ENCODE peak calls at places on chromosome 18, in ten cellular contexts. One of them, this sample, is unnamed.

GRCh38 chr18:59172664-59173249 is 33.1 kb downstream of the SEC11C start:
- DNase-seq in psoas muscle: no peak
- DNase-seq in RPMI7951: no peak
- DNase-seq in A549: no peak
- DNase-seq in HEK293T: no peak
- DNase-seq in T-helper 1 cell: no peak
- DNase-seq in GM23248: peak; percentile 20
- DNase-seq in stimulated activated CD8-positive, alpha-beta memory T cell treated with anti-CD3 and anti-CD28 coated beads, Interleukin-12 subunit alpha, Interleukin-12 subunit beta, amount 100 ng/mL, for 1 hour: no peak
- DNase-seq in activated naive CD4-positive, alpha-beta T cell treated with Interleukin-2 at 50 U/mL for 16 hours: no peak
- DNase-seq in esophagus squamous epithelium: no peak
- DNase-seq in this sample: no peak

GRCh38 chr18:39966275-39966674 is 1988.8 kb upstream of the PIK3C3 start:
- DNase-seq in GM23248: peak; percentile 18
- DNase-seq in RPMI7951: no peak
- DNase-seq in stimulated activated CD8-positive, alpha-beta memory T cell treated with anti-CD3 and anti-CD28 coated beads, Interleukin-12 subunit alpha, Interleukin-12 subunit beta, amount 100 ng/mL, for 1 hour: no peak
- DNase-seq in activated naive CD4-positive, alpha-beta T cell treated with Interleukin-2 at 50 U/mL for 16 hours: no peak
- DNase-seq in A549: no peak
- DNase-seq in psoas muscle: no peak
- DNase-seq in HEK293T: peak; percentile 30
- DNase-seq in T-helper 1 cell: no peak
- DNase-seq in esophagus squamous epithelium: no peak
- DNase-seq in this sample: no peak

GRCh38 chr18:37175727-37176126 is 346.8 kb downstream of the KIAA1328 start:
- DNase-seq in stimulated activated CD8-positive, alpha-beta memory T cell treated with anti-CD3 and anti-CD28 coated beads, Interleukin-12 subunit alpha, Interleukin-12 subunit beta, amount 100 ng/mL, for 1 hour: no peak
- DNase-seq in psoas muscle: no peak
- DNase-seq in activated naive CD4-positive, alpha-beta T cell treated with Interleukin-2 at 50 U/mL for 16 hours: no peak
- DNase-seq in A549: no peak
- DNase-seq in T-helper 1 cell: no peak
- DNase-seq in HEK293T: no peak
- DNase-seq in RPMI7951: no peak
- DNase-seq in esophagus squamous epithelium: no peak
- DNase-seq in GM23248: no peak
- DNase-seq in this sample: no peak

GRCh38 chr18:70376914-70377258 is 88.0 kb downstream of the SOCS6 start:
- DNase-seq in GM23248: peak; percentile 34
- DNase-seq in HEK293T: no peak
- DNase-seq in A549: peak; percentile 96
- DNase-seq in RPMI7951: peak; percentile 77
- DNase-seq in T-helper 1 cell: no peak
- DNase-seq in stimulated activated CD8-positive, alpha-beta memory T cell treated with anti-CD3 and anti-CD28 coated beads, Interleukin-12 subunit alpha, Interleukin-12 subunit beta, amount 100 ng/mL, for 1 hour: no peak
- DNase-seq in esophagus squamous epithelium: no peak
- DNase-seq in psoas muscle: no peak
- DNase-seq in activated naive CD4-positive, alpha-beta T cell treated with Interleukin-2 at 50 U/mL for 16 hours: no peak
- DNase-seq in this sample: no peak

GRCh38 chr18:74290831-74291770 is 662 bp downstream of the CYB5A start:
- DNase-seq in GM23248: no peak
- DNase-seq in esophagus squamous epithelium: no peak
- DNase-seq in T-helper 1 cell: no peak
- DNase-seq in stimulated activated CD8-positive, alpha-beta memory T cell treated with anti-CD3 and anti-CD28 coated beads, Interleukin-12 subunit alpha, Interleukin-12 subunit beta, amount 100 ng/mL, for 1 hour: no peak
- DNase-seq in activated naive CD4-positive, alpha-beta T cell treated with Interleukin-2 at 50 U/mL for 16 hours: peak; percentile 15
- DNase-seq in A549: no peak
- DNase-seq in RPMI7951: no peak
- DNase-seq in HEK293T: no peak
- DNase-seq in psoas muscle: no peak
- DNase-seq in this sample: no peak

GRCh38 chr18:45954070-45954712 is 12.9 kb downstream of the EPG5 start:
- DNase-seq in A549: peak; percentile 1
- DNase-seq in psoas muscle: no peak
- DNase-seq in T-helper 1 cell: no peak
- DNase-seq in stimulated activated CD8-positive, alpha-beta memory T cell treated with anti-CD3 and anti-CD28 coated beads, Interleukin-12 subunit alpha, Interleukin-12 subunit beta, amount 100 ng/mL, for 1 hour: no peak
- DNase-seq in esophagus squamous epithelium: no peak
- DNase-seq in RPMI7951: peak; percentile 84
- DNase-seq in GM23248: peak; percentile 96
- DNase-seq in HEK293T: no peak
- DNase-seq in activated naive CD4-positive, alpha-beta T cell treated with Interleukin-2 at 50 U/mL for 16 hours: no peak
- DNase-seq in this sample: peak; percentile 12

GRCh38 chr18:10543277-10543676 is 17.4 kb downstream of the NAPG start:
- DNase-seq in HEK293T: no peak
- DNase-seq in A549: no peak
- DNase-seq in psoas muscle: no peak
- DNase-seq in esophagus squamous epithelium: no peak
- DNase-seq in activated naive CD4-positive, alpha-beta T cell treated with Interleukin-2 at 50 U/mL for 16 hours: no peak
- DNase-seq in GM23248: no peak
- DNase-seq in RPMI7951: no peak
- DNase-seq in T-helper 1 cell: no peak
- DNase-seq in stimulated activated CD8-positive, alpha-beta memory T cell treated with anti-CD3 and anti-CD28 coated beads, Interleukin-12 subunit alpha, Interleukin-12 subunit beta, amount 100 ng/mL, for 1 hour: no peak
- DNase-seq in this sample: no peak

GRCh38 chr18:46756172-46756558 is 688 bp downstream of the ST8SIA5 start:
- DNase-seq in activated naive CD4-positive, alpha-beta T cell treated with Interleukin-2 at 50 U/mL for 16 hours: no peak
- DNase-seq in esophagus squamous epithelium: no peak
- DNase-seq in GM23248: peak; percentile 7
- DNase-seq in A549: no peak
- DNase-seq in T-helper 1 cell: no peak
- DNase-seq in RPMI7951: no peak
- DNase-seq in HEK293T: no peak
- DNase-seq in psoas muscle: no peak
- DNase-seq in stimulated activated CD8-positive, alpha-beta memory T cell treated with anti-CD3 and anti-CD28 coated beads, Interleukin-12 subunit alpha, Interleukin-12 subunit beta, amount 100 ng/mL, for 1 hour: no peak
- DNase-seq in this sample: no peak

GRCh38 chr18:10289265-10289664 is 165.2 kb upstream of the APCDD1 start:
- DNase-seq in A549: no peak
- DNase-seq in psoas muscle: no peak
- DNase-seq in RPMI7951: peak; percentile 28
- DNase-seq in T-helper 1 cell: no peak
- DNase-seq in HEK293T: no peak
- DNase-seq in activated naive CD4-positive, alpha-beta T cell treated with Interleukin-2 at 50 U/mL for 16 hours: no peak
- DNase-seq in GM23248: no peak
- DNase-seq in esophagus squamous epithelium: no peak
- DNase-seq in stimulated activated CD8-positive, alpha-beta memory T cell treated with anti-CD3 and anti-CD28 coated beads, Interleukin-12 subunit alpha, Interleukin-12 subunit beta, amount 100 ng/mL, for 1 hour: no peak
- DNase-seq in this sample: no peak

GRCh38 chr18:25434771-25435461 is 83.0 kb upstream of the ZNF521 start:
- DNase-seq in RPMI7951: no peak
- DNase-seq in T-helper 1 cell: no peak
- DNase-seq in esophagus squamous epithelium: no peak
- DNase-seq in A549: no peak
- DNase-seq in GM23248: no peak
- DNase-seq in HEK293T: no peak
- DNase-seq in psoas muscle: no peak
- DNase-seq in activated naive CD4-positive, alpha-beta T cell treated with Interleukin-2 at 50 U/mL for 16 hours: no peak
- DNase-seq in stimulated activated CD8-positive, alpha-beta memory T cell treated with anti-CD3 and anti-CD28 coated beads, Interleukin-12 subunit alpha, Interleukin-12 subunit beta, amount 100 ng/mL, for 1 hour: no peak
- DNase-seq in this sample: no peak

GRCh38 chr18:4130734-4131719 is 324.1 kb downstream of the DLGAP1 start:
- DNase-seq in HEK293T: no peak
- DNase-seq in activated naive CD4-positive, alpha-beta T cell treated with Interleukin-2 at 50 U/mL for 16 hours: no peak
- DNase-seq in GM23248: peak; percentile 13
- DNase-seq in esophagus squamous epithelium: no peak
- DNase-seq in A549: no peak
- DNase-seq in psoas muscle: no peak
- DNase-seq in stimulated activated CD8-positive, alpha-beta memory T cell treated with anti-CD3 and anti-CD28 coated beads, Interleukin-12 subunit alpha, Interleukin-12 subunit beta, amount 100 ng/mL, for 1 hour: no peak
- DNase-seq in RPMI7951: peak; percentile 12
- DNase-seq in T-helper 1 cell: no peak
- DNase-seq in this sample: no peak

GRCh38 chr18:49584431-49584830 is 22.6 kb downstream of the LIPG start:
- DNase-seq in psoas muscle: no peak
- DNase-seq in GM23248: peak; percentile 69
- DNase-seq in RPMI7951: peak; percentile 13
- DNase-seq in stimulated activated CD8-positive, alpha-beta memory T cell treated with anti-CD3 and anti-CD28 coated beads, Interleukin-12 subunit alpha, Interleukin-12 subunit beta, amount 100 ng/mL, for 1 hour: no peak
- DNase-seq in HEK293T: no peak
- DNase-seq in esophagus squamous epithelium: no peak
- DNase-seq in T-helper 1 cell: no peak
- DNase-seq in activated naive CD4-positive, alpha-beta T cell treated with Interleukin-2 at 50 U/mL for 16 hours: no peak
- DNase-seq in A549: no peak
- DNase-seq in this sample: no peak

GRCh38 chr18:8348051-8348450 is 261.2 kb upstream of the RAB12 start:
- DNase-seq in psoas muscle: no peak
- DNase-seq in activated naive CD4-positive, alpha-beta T cell treated with Interleukin-2 at 50 U/mL for 16 hours: no peak
- DNase-seq in esophagus squamous epithelium: no peak
- DNase-seq in stimulated activated CD8-positive, alpha-beta memory T cell treated with anti-CD3 and anti-CD28 coated beads, Interleukin-12 subunit alpha, Interleukin-12 subunit beta, amount 100 ng/mL, for 1 hour: no peak
- DNase-seq in A549: no peak
- DNase-seq in GM23248: no peak
- DNase-seq in RPMI7951: no peak
- DNase-seq in HEK293T: no peak
- DNase-seq in T-helper 1 cell: no peak
- DNase-seq in this sample: no peak

GRCh38 chr18:31736630-31737029 is 24.1 kb downstream of the SLC25A52 start:
- DNase-seq in activated naive CD4-positive, alpha-beta T cell treated with Interleukin-2 at 50 U/mL for 16 hours: no peak
- DNase-seq in T-helper 1 cell: no peak
- DNase-seq in GM23248: no peak
- DNase-seq in stimulated activated CD8-positive, alpha-beta memory T cell treated with anti-CD3 and anti-CD28 coated beads, Interleukin-12 subunit alpha, Interleukin-12 subunit beta, amount 100 ng/mL, for 1 hour: no peak
- DNase-seq in RPMI7951: no peak
- DNase-seq in A549: no peak
- DNase-seq in HEK293T: no peak
- DNase-seq in psoas muscle: no peak
- DNase-seq in esophagus squamous epithelium: no peak
- DNase-seq in this sample: no peak

GRCh38 chr18:59006461-59007067 is 133.1 kb upstream of the SEC11C start:
- DNase-seq in activated naive CD4-positive, alpha-beta T cell treated with Interleukin-2 at 50 U/mL for 16 hours: no peak
- DNase-seq in GM23248: peak; percentile 37
- DNase-seq in esophagus squamous epithelium: no peak
- DNase-seq in stimulated activated CD8-positive, alpha-beta memory T cell treated with anti-CD3 and anti-CD28 coated beads, Interleukin-12 subunit alpha, Interleukin-12 subunit beta, amount 100 ng/mL, for 1 hour: no peak
- DNase-seq in psoas muscle: no peak
- DNase-seq in T-helper 1 cell: no peak
- DNase-seq in HEK293T: no peak
- DNase-seq in RPMI7951: peak; percentile 79
- DNase-seq in A549: no peak
- DNase-seq in this sample: no peak

GRCh38 chr18:13035249-13035914 is 44.2 kb downstream of the CEP192 start:
- DNase-seq in RPMI7951: peak; percentile 1
- DNase-seq in HEK293T: no peak
- DNase-seq in T-helper 1 cell: no peak
- DNase-seq in GM23248: peak; percentile 57
- DNase-seq in A549: no peak
- DNase-seq in psoas muscle: no peak
- DNase-seq in esophagus squamous epithelium: no peak
- DNase-seq in activated naive CD4-positive, alpha-beta T cell treated with Interleukin-2 at 50 U/mL for 16 hours: no peak
- DNase-seq in stimulated activated CD8-positive, alpha-beta memory T cell treated with anti-CD3 and anti-CD28 coated beads, Interleukin-12 subunit alpha, Interleukin-12 subunit beta, amount 100 ng/mL, for 1 hour: no peak
- DNase-seq in this sample: no peak

GRCh38 chr18:80147418-80148315 is 38.6 kb downstream of the ADNP2 start:
- DNase-seq in GM23248: peak; percentile 84
- DNase-seq in T-helper 1 cell: no peak
- DNase-seq in stimulated activated CD8-positive, alpha-beta memory T cell treated with anti-CD3 and anti-CD28 coated beads, Interleukin-12 subunit alpha, Interleukin-12 subunit beta, amount 100 ng/mL, for 1 hour: peak; percentile 62
- DNase-seq in A549: peak; percentile 62
- DNase-seq in esophagus squamous epithelium: peak; percentile 21
- DNase-seq in HEK293T: no peak
- DNase-seq in activated naive CD4-positive, alpha-beta T cell treated with Interleukin-2 at 50 U/mL for 16 hours: peak; percentile 83
- DNase-seq in psoas muscle: peak; percentile 89
- DNase-seq in RPMI7951: peak; percentile 83
- DNase-seq in this sample: peak; percentile 67

GRCh38 chr18:24127735-24128134 is 11.1 kb upstream of the CABYR start:
- DNase-seq in esophagus squamous epithelium: no peak
- DNase-seq in RPMI7951: no peak
- DNase-seq in HEK293T: no peak
- DNase-seq in psoas muscle: no peak
- DNase-seq in T-helper 1 cell: no peak
- DNase-seq in GM23248: no peak
- DNase-seq in stimulated activated CD8-positive, alpha-beta memory T cell treated with anti-CD3 and anti-CD28 coated beads, Interleukin-12 subunit alpha, Interleukin-12 subunit beta, amount 100 ng/mL, for 1 hour: no peak
- DNase-seq in activated naive CD4-positive, alpha-beta T cell treated with Interleukin-2 at 50 U/mL for 16 hours: no peak
- DNase-seq in A549: no peak
- DNase-seq in this sample: no peak

GRCh38 chr18:13672657-13673056 is 53.7 kb downstream of the FAM210A start:
- DNase-seq in T-helper 1 cell: no peak
- DNase-seq in RPMI7951: no peak
- DNase-seq in A549: no peak
- DNase-seq in GM23248: no peak
- DNase-seq in esophagus squamous epithelium: no peak
- DNase-seq in stimulated activated CD8-positive, alpha-beta memory T cell treated with anti-CD3 and anti-CD28 coated beads, Interleukin-12 subunit alpha, Interleukin-12 subunit beta, amount 100 ng/mL, for 1 hour: no peak
- DNase-seq in activated naive CD4-positive, alpha-beta T cell treated with Interleukin-2 at 50 U/mL for 16 hours: no peak
- DNase-seq in psoas muscle: no peak
- DNase-seq in HEK293T: no peak
- DNase-seq in this sample: no peak

GRCh38 chr18:22108674-22109073 is 60.7 kb upstream of the GATA6 start:
- DNase-seq in psoas muscle: no peak
- DNase-seq in activated naive CD4-positive, alpha-beta T cell treated with Interleukin-2 at 50 U/mL for 16 hours: no peak
- DNase-seq in A549: peak; percentile 32
- DNase-seq in RPMI7951: peak; percentile 8
- DNase-seq in HEK293T: peak; percentile 48
- DNase-seq in esophagus squamous epithelium: no peak
- DNase-seq in GM23248: no peak
- DNase-seq in stimulated activated CD8-positive, alpha-beta memory T cell treated with anti-CD3 and anti-CD28 coated beads, Interleukin-12 subunit alpha, Interleukin-12 subunit beta, amount 100 ng/mL, for 1 hour: no peak
- DNase-seq in T-helper 1 cell: no peak
- DNase-seq in this sample: no peak

This sample was measured in NCI-H460.